ENCODE peak calls at places on chromosomes 12 and 14, in six cellular contexts. One of them, this sample, is unnamed.

GRCh38 chr14:32192712-32193373 is 9.0 kb upstream of the RNU6-7 start:
- DNase-seq in AG09319: no peak
- DNase-seq in left ventricle myocardium inferior: no peak
- DNase-seq in GF-D8: no peak
- DNase-seq in foreskin fibroblast: no peak
- DNase-seq in foreskin keratinocyte: no peak
- DNase-seq in this sample: no peak

GRCh38 chr12:79274571-79275064 is 410.0 kb downstream of the SYT1 start:
- DNase-seq in AG09319: no peak
- DNase-seq in left ventricle myocardium inferior: no peak
- DNase-seq in GF-D8: no peak
- DNase-seq in foreskin fibroblast: peak; percentile 47
- DNase-seq in foreskin keratinocyte: no peak
- DNase-seq in this sample: no peak

GRCh38 chr14:57089901-57090300 is 178.8 kb downstream of the EXOC5 start:
- DNase-seq in AG09319: no peak
- DNase-seq in left ventricle myocardium inferior: no peak
- DNase-seq in GF-D8: no peak
- DNase-seq in foreskin fibroblast: no peak
- DNase-seq in foreskin keratinocyte: no peak
- DNase-seq in this sample: no peak

GRCh38 chr12:80636832-80637231 is 70.6 kb upstream of the MYF6 start:
- DNase-seq in AG09319: no peak
- DNase-seq in left ventricle myocardium inferior: no peak
- DNase-seq in GF-D8: no peak
- DNase-seq in foreskin fibroblast: peak; percentile 28
- DNase-seq in foreskin keratinocyte: no peak
- DNase-seq in this sample: no peak

GRCh38 chr12:7155471-7156034 is 25.4 kb downstream of the CLSTN3 start:
- DNase-seq in AG09319: no peak
- DNase-seq in left ventricle myocardium inferior: no peak
- DNase-seq in GF-D8: no peak
- DNase-seq in foreskin fibroblast: no peak
- DNase-seq in foreskin keratinocyte: no peak
- DNase-seq in this sample: peak; percentile 45

GRCh38 chr12:65885312-65885711 is 61.0 kb downstream of the HMGA2 start:
- DNase-seq in AG09319: no peak
- DNase-seq in left ventricle myocardium inferior: no peak
- DNase-seq in GF-D8: no peak
- DNase-seq in foreskin fibroblast: peak; percentile 63
- DNase-seq in foreskin keratinocyte: no peak
- DNase-seq in this sample: no peak

GRCh38 chr12:9342614-9343353 is 134.6 kb upstream of the PZP start:
- DNase-seq in AG09319: no peak
- DNase-seq in left ventricle myocardium inferior: no peak
- DNase-seq in GF-D8: no peak
- DNase-seq in foreskin fibroblast: no peak
- DNase-seq in foreskin keratinocyte: no peak
- DNase-seq in this sample: no peak

GRCh38 chr12:92942905-92943304 is 13.8 kb upstream of the EEA1 start:
- DNase-seq in AG09319: peak; percentile 46
- DNase-seq in left ventricle myocardium inferior: no peak
- DNase-seq in GF-D8: no peak
- DNase-seq in foreskin fibroblast: peak; percentile 48
- DNase-seq in foreskin keratinocyte: no peak
- DNase-seq in this sample: no peak

GRCh38 chr12:27965411-27965810 is 7.1 kb downstream of the PTHLH start:
- DNase-seq in AG09319: no peak
- DNase-seq in left ventricle myocardium inferior: no peak
- DNase-seq in GF-D8: no peak
- DNase-seq in foreskin fibroblast: peak; percentile 44
- DNase-seq in foreskin keratinocyte: no peak
- DNase-seq in this sample: no peak

GRCh38 chr12:12976366-12976765 is 23.7 kb downstream of the HEBP1 start:
- DNase-seq in AG09319: peak; percentile 79
- DNase-seq in left ventricle myocardium inferior: no peak
- DNase-seq in GF-D8: no peak
- DNase-seq in foreskin fibroblast: peak; percentile 95
- DNase-seq in foreskin keratinocyte: peak; percentile 79
- DNase-seq in this sample: peak; percentile 81

GRCh38 chr12:62604856-62605255 is 138.2 kb downstream of the MON2 start:
- DNase-seq in AG09319: no peak
- DNase-seq in left ventricle myocardium inferior: no peak
- DNase-seq in GF-D8: no peak
- DNase-seq in foreskin fibroblast: peak; percentile 55
- DNase-seq in foreskin keratinocyte: no peak
- DNase-seq in this sample: no peak

GRCh38 chr12:68003777-68004176 is 14.5 kb downstream of the IFNG-AS1 start:
- DNase-seq in AG09319: no peak
- DNase-seq in left ventricle myocardium inferior: no peak
- DNase-seq in GF-D8: no peak
- DNase-seq in foreskin fibroblast: no peak
- DNase-seq in foreskin keratinocyte: no peak
- DNase-seq in this sample: no peak

GRCh38 chr14:21768116-21768874 is 94.7 kb upstream of the OR4E1 start:
- DNase-seq in AG09319: no peak
- DNase-seq in left ventricle myocardium inferior: no peak
- DNase-seq in GF-D8: no peak
- DNase-seq in foreskin fibroblast: no peak
- DNase-seq in foreskin keratinocyte: no peak
- DNase-seq in this sample: peak; percentile 42

This sample was measured in RWPE1.